ENCODE peak calls at places on chromosomes 3 and 15, in four cellular contexts. L is astrocyte of the spinal cord, Y is KG1, V is heart right ventricle. O is an unnamed sample.

GRCh38 chr3:76044601-76045600 is 259.6 kb upstream of the ZNF717 start:
- DNase-seq in V (no peak), L (peak), Y (peak), O (no peak)

GRCh38 chr15:75170711-75171341 is 30.9 kb upstream of the C15orf39 start:
- DNase-seq in Y (no peak), V (peak), L (no peak), O (no peak)

GRCh38 chr3:170749185-170749584 is 120.8 kb downstream of the RPL22L1 start:
- DNase-seq in Y (no peak), V (no peak), L (no peak), O (no peak)

GRCh38 chr3:57637391-57637790 is 40.2 kb upstream of the ARF4 start:
- DNase-seq in L (peak), Y (no peak), V (no peak), O (no peak)

GRCh38 chr3:45965281-45966052 is 22.2 kb downstream of the CXCR6 start:
- DNase-seq in Y (no peak), V (no peak), L (no peak), O (no peak)

GRCh38 chr3:34206996-34207395 is 408.6 kb downstream of the PDCD6IP start:
- DNase-seq in Y (no peak), L (peak), V (no peak), O (no peak)

GRCh38 chr15:66496951-66497501 is 536 bp downstream of the SNAPC5 start:
- DNase-seq in V (no peak), Y (no peak), L (no peak), O (peak)

GRCh38 chr3:135992072-135992471 is 26.5 kb downstream of the PPP2R3A start:
- DNase-seq in L (peak), Y (no peak), V (no peak), O (no peak)

GRCh38 chr3:117479095-117479494 is 769.5 kb downstream of the TUSC7 start:
- DNase-seq in L (no peak), Y (no peak), V (no peak), O (no peak)

GRCh38 chr3:4284865-4285264 is 18.3 kb upstream of the SETMAR start:
- DNase-seq in Y (no peak), V (no peak), L (no peak), O (no peak)

O was measured in HL-60.